ENCODE peak calls at places on chromosomes 5 and 9, in five cellular contexts. X, Z, C, O and S are unnamed samples.

GRCh38 chr9:98016137-98016680 is 33.1 kb downstream of the ANP32B start:
- DNase-seq in X (no peak), Z (no peak), C (no peak), O (no peak), S (no peak)

GRCh38 chr5:58921106-58921505 is 338.2 kb downstream of the RAB3C start:
- DNase-seq in X (no peak), Z (no peak), C (no peak), O (no peak), S (no peak)

GRCh38 chr5:116508835-116509234 is 65.8 kb downstream of the SEMA6A start:
- DNase-seq in X (no peak), Z (no peak), C (no peak), O (no peak), S (no peak)

GRCh38 chr5:87302061-87302460 is 34.4 kb downstream of the RASA1 start:
- DNase-seq in X (no peak), Z (no peak), C (no peak), O (no peak), S (no peak)

GRCh38 chr5:131999471-131999931 is 12.0 kb downstream of the ACSL6 start:
- DNase-seq in X (no peak), Z (no peak), C (no peak), O (no peak), S (no peak)

GRCh38 chr9:3516667-3517330 is 9.0 kb downstream of the RFX3 start:
- DNase-seq in X (no peak), Z (no peak), C (no peak), O (no peak), S (no peak)

GRCh38 chr5:1804001-1804690 is 2.9 kb downstream of the NDUFS6 start:
- DNase-seq in X (no peak), Z (no peak), C (no peak), O (no peak), S (no peak)

GRCh38 chr9:23153058-23153457 is 673.0 kb downstream of the ELAVL2 start:
- DNase-seq in X (no peak), Z (no peak), C (no peak), O (no peak), S (no peak)

GRCh38 chr9:133708123-133708769 is 29.9 kb downstream of the SARDH start:
- DNase-seq in X (no peak), Z (no peak), C (no peak), O (no peak), S (no peak)

GRCh38 chr5:124596595-124597388 is 149.6 kb downstream of the ZNF608 start:
- DNase-seq in X (no peak), Z (no peak), C (no peak), O (no peak), S (no peak)

GRCh38 chr9:589723-590122 is 251.8 kb upstream of the DMRT1 start:
- DNase-seq in X (no peak), Z (no peak), C (no peak), O (no peak), S (no peak)

GRCh38 chr5:18281947-18282557 is 647.8 kb downstream of the TAF11L14 start:
- DNase-seq in X (no peak), Z (no peak), C (peak), O (peak), S (no peak)

GRCh38 chr9:105620996-105621395 is 41.3 kb upstream of the TAL2 start:
- DNase-seq in X (no peak), Z (no peak), C (no peak), O (no peak), S (no peak)

GRCh38 chr5:135335031-135335828 is 63.8 kb downstream of the MACROH2A1 start:
- DNase-seq in X (no peak), Z (no peak), C (no peak), O (no peak), S (no peak)

GRCh38 chr9:73183917-73184861 is 32.5 kb downstream of the ANXA1 start:
- DNase-seq in X (no peak), Z (no peak), C (peak), O (peak), S (no peak)

GRCh38 chr5:54738118-54738972 is 220.8 kb downstream of the SNX18 start:
- DNase-seq in X (peak), Z (peak), C (no peak), O (no peak), S (no peak)

GRCh38 chr9:70120834-70121510 is 77.3 kb downstream of the MAMDC2 start:
- DNase-seq in X (peak), Z (peak), C (no peak), O (peak), S (no peak)

GRCh38 chr9:135606885-135607259 is 32.5 kb downstream of the GLT6D1 start:
- DNase-seq in X (peak), Z (no peak), C (no peak), O (no peak), S (no peak)

GRCh38 chr5:54764691-54765090 is 220.7 kb downstream of the ESM1 start:
- DNase-seq in X (no peak), Z (no peak), C (no peak), O (no peak), S (no peak)

GRCh38 chr9:22307013-22307711 is 139.5 kb upstream of the DMRTA1 start:
- DNase-seq in X (no peak), Z (no peak), C (no peak), O (peak), S (no peak)

GRCh38 chr9:16425572-16425971 is 444.9 kb downstream of the BNC2 start:
- DNase-seq in X (no peak), Z (no peak), C (no peak), O (no peak), S (no peak)

GRCh38 chr9:92720807-92721535 is 43.7 kb downstream of the BICD2 start:
- DNase-seq in X (no peak), Z (no peak), C (no peak), O (no peak), S (no peak)

GRCh38 chr9:132456241-132456640 is 46.2 kb downstream of the CFAP77 start:
- DNase-seq in X (no peak), Z (no peak), C (no peak), O (no peak), S (no peak)

GRCh38 chr5:83871533-83872380 is 151.1 kb upstream of the HAPLN1 start:
- DNase-seq in X (no peak), Z (no peak), C (no peak), O (no peak), S (no peak)

GRCh38 chr9:92455217-92455616 is 27.1 kb downstream of the ASPN start:
- DNase-seq in X (no peak), Z (no peak), C (no peak), O (peak), S (no peak)

GRCh38 chr5:1536298-1537165 is 12.8 kb upstream of the LPCAT1 start:
- DNase-seq in X (peak), Z (peak), C (peak), O (no peak), S (peak)

GRCh38 chr5:118722165-118723020 is 266.0 kb downstream of the DTWD2 start:
- DNase-seq in X (no peak), Z (no peak), C (no peak), O (no peak), S (no peak)

GRCh38 chr5:143440448-143441102 is 37.1 kb upstream of the NR3C1 start:
- DNase-seq in X (no peak), Z (no peak), C (no peak), O (no peak), S (no peak)

GRCh38 chr5:23823521-23823920 is 316.1 kb downstream of the PRDM9 start:
- DNase-seq in X (no peak), Z (no peak), C (no peak), O (no peak), S (no peak)

GRCh38 chr9:71691036-71691435 is 77.3 kb downstream of the CEMIP2 start:
- DNase-seq in X (no peak), Z (no peak), C (no peak), O (no peak), S (no peak)

GRCh38 chr9:106621299-106621920 is 241.6 kb upstream of the ZNF462 start:
- DNase-seq in X (no peak), Z (no peak), C (no peak), O (peak), S (no peak)

GRCh38 chr5:135569755-135570452 is 8.9 kb downstream of the CXCL14 start:
- DNase-seq in X (peak), Z (peak), C (no peak), O (peak), S (no peak)

GRCh38 chr5:120134944-120135343 is 329.2 kb upstream of the PRR16 start:
- DNase-seq in X (no peak), Z (no peak), C (no peak), O (no peak), S (no peak)

GRCh38 chr9:26656003-26656940 is 236.3 kb downstream of the CAAP1 start:
- DNase-seq in X (no peak), Z (no peak), C (peak), O (peak), S (no peak)
- TF ChIP-seq CTCF in X (no peak), Z (no peak), C (no peak), O (peak), S (no peak)

GRCh38 chr5:172984244-172984953 is 828 bp downstream of the ATP6V0E1 start:
- DNase-seq in X (peak), Z (peak), C (peak), O (peak), S (peak)
- TF ChIP-seq CTCF in X (no peak), Z (peak), C (peak), O (peak), S (peak)

DNA sequence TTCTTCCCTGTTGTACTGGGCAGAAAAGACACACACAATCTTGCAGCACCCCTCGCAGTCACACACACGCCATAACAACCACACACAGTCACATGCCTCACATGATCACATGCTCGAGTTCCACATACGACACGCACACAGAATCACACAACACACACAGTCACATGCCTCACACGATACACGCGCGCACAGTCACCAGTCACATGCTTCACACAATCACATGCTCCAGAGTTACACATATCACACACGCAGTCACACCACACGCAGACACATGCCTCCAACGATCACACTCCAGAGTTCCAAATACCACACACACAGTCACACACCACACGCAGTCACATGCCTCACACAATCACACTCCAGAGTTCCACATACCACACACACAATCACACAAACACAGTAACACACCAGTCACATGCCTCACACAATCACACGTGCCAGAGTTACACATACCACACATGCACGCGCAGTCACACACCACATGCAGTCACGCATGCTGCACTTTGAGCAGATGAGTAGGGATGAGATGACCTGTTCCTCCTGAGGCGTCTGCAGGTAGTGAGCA is 49.0 kb upstream of the LRRC14B start:
- DNase-seq in X (no peak), Z (no peak), C (no peak), O (no peak), S (no peak)
- TF ChIP-seq CTCF in X (no peak), Z (no peak), C (no peak), O (no peak), S (no peak)

DNA sequence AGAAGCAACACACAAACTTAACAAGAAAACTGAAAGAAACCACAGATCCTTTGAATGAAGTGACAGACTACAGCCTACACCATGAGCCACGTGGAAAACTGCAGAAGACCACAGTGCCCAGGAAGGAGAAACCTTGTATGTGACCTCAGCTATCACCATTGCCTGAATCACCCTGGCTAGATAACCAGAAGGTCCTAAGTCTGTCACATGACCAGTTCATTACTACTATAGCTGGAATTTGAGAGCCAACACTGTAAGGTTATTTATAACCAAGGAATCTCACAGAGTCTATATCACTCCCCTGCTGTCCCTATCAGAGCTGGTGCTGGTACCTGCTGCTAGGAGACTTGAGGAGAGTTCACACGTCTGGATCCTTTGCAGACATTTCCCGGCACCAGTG is 90.3 kb upstream of the FBXL17 start:
- DNase-seq in X (no peak), Z (no peak), C (no peak), O (no peak), S (no peak)
- TF ChIP-seq CTCF in X (no peak), Z (no peak), C (no peak), O (no peak), S (no peak)